ENCODE peak calls at places on chromosomes 13 and 19, in nine cellular contexts. R is suprapubic skin; X is EH; Q is AG04450; I is effector memory CD4-positive, alpha-beta T cell; B is HL-60; Z is lower leg skin; C is M059J; O is CD8-positive, alpha-beta memory T cell. U is an unnamed sample.

GRCh38 chr13:53254495-53254894 is 225.9 kb downstream of the OLFM4 start:
- DNase-seq in R (no peak), X (no peak), Q (no peak), I (no peak), B (no peak), Z (no peak), C (no peak), O (no peak), U (no peak)

GRCh38 chr13:101490400-101491015 is 38.0 kb downstream of the ITGBL1 start:
- DNase-seq in R (no peak), X (peak), Q (no peak), I (no peak), B (no peak), Z (no peak), C (peak), O (no peak), U (no peak)

GRCh38 chr19:47026889-47027288 is 7.3 kb downstream of the NPAS1 start:
- DNase-seq in R (no peak), X (no peak), Q (no peak), I (no peak), B (no peak), Z (no peak), C (no peak), O (no peak), U (no peak)

GRCh38 chr13:106533940-106534843 is 1.3 kb downstream of the EFNB2 start:
- DNase-seq in R (no peak), X (peak), Q (peak), I (no peak), B (peak), Z (no peak), C (peak), O (no peak), U (peak)

GRCh38 chr19:10517361-10517759 is at the start of gene S1PR5:
- DNase-seq in R (no peak), X (peak), Q (no peak), I (no peak), B (no peak), Z (no peak), C (peak), O (peak), U (peak)

GRCh38 chr19:7188682-7189629 is 105.3 kb downstream of the INSR start:
- DNase-seq in R (no peak), X (no peak), Q (no peak), I (no peak), B (peak), Z (no peak), C (no peak), O (no peak), U (peak)

GRCh38 chr19:3737487-3738205 is 23.8 kb downstream of the APBA3 start:
- DNase-seq in R (no peak), X (no peak), Q (no peak), I (no peak), B (no peak), Z (no peak), C (peak), O (no peak), U (no peak)

GRCh38 chr19:19627716-19628498 is at the start of gene LPAR2:
- DNase-seq in R (no peak), X (peak), Q (no peak), I (peak), B (no peak), Z (no peak), C (peak), O (peak), U (peak)

GRCh38 chr13:27678306-27679040 is 56.8 kb downstream of the POLR1D start:
- DNase-seq in R (no peak), X (no peak), Q (no peak), I (no peak), B (no peak), Z (no peak), C (peak), O (no peak), U (no peak)

GRCh38 chr13:49625392-49626137 is 2.7 kb upstream of the ARL11 start:
- DNase-seq in R (no peak), X (no peak), Q (no peak), I (no peak), B (no peak), Z (peak), C (peak), O (no peak), U (no peak)

GRCh38 chr19:51626675-51627074 is 3.5 kb downstream of the SIGLEC5 start:
- DNase-seq in R (no peak), X (no peak), Q (no peak), I (no peak), B (no peak), Z (no peak), C (no peak), O (no peak), U (no peak)

GRCh38 chr19:5154129-5154798 is 185.4 kb downstream of the KDM4B start:
- DNase-seq in R (peak), X (peak), Q (no peak), I (no peak), B (peak), Z (no peak), C (no peak), O (no peak), U (no peak)

GRCh38 chr19:13982773-13983172 is 23.3 kb downstream of the RFX1 start:
- DNase-seq in R (no peak), X (no peak), Q (no peak), I (no peak), B (no peak), Z (no peak), C (no peak), O (no peak), U (no peak)

GRCh38 chr19:40139533-40140287 is 49.0 kb upstream of the ZNF780A start:
- DNase-seq in R (no peak), X (peak), Q (peak), I (no peak), B (peak), Z (no peak), C (peak), O (no peak), U (peak)

GRCh38 chr19:29812080-29812880 is 489 bp downstream of the CCNE1 start:
- DNase-seq in R (no peak), X (peak), Q (no peak), I (no peak), B (no peak), Z (no peak), C (no peak), O (peak), U (peak)

U was measured in NCI-H345.